ENCODE peak calls at places on chromosomes 2 and 18, in six cellular contexts. E is A549, X is K562, G is H1, K is IMR-90, H is WTC11. T is an unnamed sample.
A peak's percentile ranks its signal among the peaks of the same experiment; 100 is the strongest.

GRCh38 chr18:45962461-45962860 is 4.7 kb downstream of the EPG5 start:
- DNase-seq in G (no peak), X (no peak), H (no peak), K (peak; percentile 77), E (no peak), T (no peak)

GRCh38 chr2:159904127-159904564 is 106.1 kb upstream of the CD302 start:
- DNase-seq in G (no peak), K (no peak), E (no peak), H (no peak), X (no peak), T (no peak)

GRCh38 chr2:152419944-152420813 is 85.2 kb downstream of the FMNL2 start:
- DNase-seq in K (no peak), X (no peak), G (no peak), H (no peak), E (no peak), T (no peak)

GRCh38 chr18:49849331-49850217 is 36.2 kb upstream of the ACAA2 start:
- DNase-seq in K (peak; percentile 92), H (peak; percentile 65), X (peak; percentile 26), E (peak; percentile 92), G (peak; percentile 58), T (no peak)

GRCh38 chr18:50203801-50204604 is 9.1 kb upstream of the MYO5B start:
- DNase-seq in E (peak; percentile 24), H (peak; percentile 74), K (peak; percentile 9), X (peak; percentile 11), G (no peak), T (peak; percentile 68)

GRCh38 chr2:3205845-3206244 is 171.8 kb downstream of the EIPR1 start:
- DNase-seq in K (no peak), G (no peak), H (no peak), X (no peak), E (no peak), T (no peak)

GRCh38 chr18:56381151-56381550 is 257.2 kb downstream of the TXNL1 start:
- DNase-seq in X (no peak), K (no peak), G (no peak), H (no peak), E (no peak), T (no peak)

GRCh38 chr2:27954771-27955384 is 64.3 kb downstream of the BABAM2 start:
- DNase-seq in G (no peak), H (no peak), X (no peak), E (peak; percentile 60), K (peak; percentile 97), T (no peak)

GRCh38 chr2:217797661-217798069 is 205.1 kb downstream of the TNS1 start:
- DNase-seq in X (peak; percentile 32), E (no peak), H (no peak), G (no peak), K (peak; percentile 30), T (peak; percentile 13)

GRCh38 chr18:44826418-44827259 is 146.0 kb downstream of the SETBP1 start:
- DNase-seq in G (no peak), K (peak; percentile 83), X (no peak), E (no peak), H (no peak), T (no peak)

GRCh38 chr2:57962861-57963260 is 83.7 kb upstream of the VRK2 start:
- DNase-seq in K (no peak), X (no peak), E (no peak), H (no peak), G (no peak), T (no peak)

GRCh38 chr18:58515175-58515574 is 113.7 kb downstream of the ALPK2 start:
- DNase-seq in G (no peak), E (no peak), K (no peak), H (no peak), X (no peak), T (no peak)

GRCh38 chr18:48468151-48468550 is 59.0 kb upstream of the ZBTB7C start:
- DNase-seq in G (no peak), K (no peak), H (no peak), X (no peak), E (no peak), T (no peak)

GRCh38 chr2:105836341-105836740 is 91.6 kb downstream of the NCK2 start:
- DNase-seq in H (no peak), G (no peak), X (no peak), K (no peak), E (no peak), T (no peak)

GRCh38 chr2:97745474-97746172 is 32.2 kb downstream of the ZAP70 start:
- DNase-seq in X (no peak), K (peak; percentile 40), H (no peak), E (no peak), G (no peak), T (no peak)

DNA sequence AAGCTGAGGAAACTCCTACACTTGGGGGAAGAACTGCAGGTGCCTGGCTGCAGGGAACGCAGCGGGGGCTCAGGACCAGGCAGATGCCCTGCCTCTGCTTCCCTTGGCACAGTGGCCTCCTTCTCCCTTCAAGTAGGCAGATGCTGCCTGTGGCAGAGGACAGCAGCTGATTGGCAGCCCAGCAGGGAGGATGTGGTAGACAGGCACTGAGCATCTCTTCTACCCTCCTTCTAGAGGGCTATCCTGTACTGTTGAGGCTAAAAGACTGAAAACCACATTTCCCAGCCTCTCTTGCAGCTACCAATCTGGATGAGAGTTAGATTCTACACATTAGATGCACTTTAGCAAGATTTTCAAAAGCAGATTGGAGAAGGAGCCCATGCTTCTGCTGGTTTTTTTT is 105.7 kb downstream of the MSH2 start:
- DNase-seq in H (no peak), X (no peak), K (no peak), G (no peak), E (no peak), T (no peak)
- TF ChIP-seq USF2 in H (no peak), X (no peak), K (no peak), G (no peak), E (no peak), T (no peak)

DNA sequence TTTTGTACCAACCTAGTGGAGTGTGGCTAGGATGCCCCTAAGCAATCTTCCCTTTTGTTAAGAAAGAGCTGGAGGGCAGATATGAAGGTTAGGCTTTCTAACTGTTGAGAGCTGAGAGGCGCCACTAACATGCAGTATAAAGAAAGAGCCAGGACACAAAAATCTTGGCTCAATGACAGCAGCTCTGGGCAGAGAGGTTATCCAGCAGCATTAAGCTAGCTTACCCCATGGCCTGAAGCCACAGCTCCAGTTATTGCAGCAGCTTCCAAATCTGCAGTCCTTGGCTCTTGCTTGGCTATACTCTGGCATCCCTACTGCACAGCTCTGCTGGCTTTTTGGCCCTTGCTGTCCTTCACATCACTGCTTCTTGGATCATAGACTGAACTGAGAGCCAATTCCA is 213.4 kb downstream of the GPD2 start:
- DNase-seq in G (no peak), X (no peak), H (no peak), K (no peak), E (no peak), T (no peak)
- TF ChIP-seq USF2 in G (no peak), X (no peak), H (no peak), K (no peak), E (no peak), T (no peak)

GRCh38 chr2:177171418-177171865 is 41.2 kb upstream of the HNRNPA3 start:
- DNase-seq in X (no peak), K (no peak), G (no peak), E (no peak), H (no peak), T (no peak)
- TF ChIP-seq USF2 in X (no peak), K (no peak), G (no peak), E (no peak), H (no peak), T (no peak)

GRCh38 chr2:69577467-69578200 is 65.9 kb downstream of the AAK1 start:
- DNase-seq in K (no peak), E (no peak), X (no peak), H (no peak), G (no peak), T (no peak)
- TF ChIP-seq USF2 in K (no peak), E (no peak), X (no peak), H (no peak), G (no peak), T (no peak)

DNA sequence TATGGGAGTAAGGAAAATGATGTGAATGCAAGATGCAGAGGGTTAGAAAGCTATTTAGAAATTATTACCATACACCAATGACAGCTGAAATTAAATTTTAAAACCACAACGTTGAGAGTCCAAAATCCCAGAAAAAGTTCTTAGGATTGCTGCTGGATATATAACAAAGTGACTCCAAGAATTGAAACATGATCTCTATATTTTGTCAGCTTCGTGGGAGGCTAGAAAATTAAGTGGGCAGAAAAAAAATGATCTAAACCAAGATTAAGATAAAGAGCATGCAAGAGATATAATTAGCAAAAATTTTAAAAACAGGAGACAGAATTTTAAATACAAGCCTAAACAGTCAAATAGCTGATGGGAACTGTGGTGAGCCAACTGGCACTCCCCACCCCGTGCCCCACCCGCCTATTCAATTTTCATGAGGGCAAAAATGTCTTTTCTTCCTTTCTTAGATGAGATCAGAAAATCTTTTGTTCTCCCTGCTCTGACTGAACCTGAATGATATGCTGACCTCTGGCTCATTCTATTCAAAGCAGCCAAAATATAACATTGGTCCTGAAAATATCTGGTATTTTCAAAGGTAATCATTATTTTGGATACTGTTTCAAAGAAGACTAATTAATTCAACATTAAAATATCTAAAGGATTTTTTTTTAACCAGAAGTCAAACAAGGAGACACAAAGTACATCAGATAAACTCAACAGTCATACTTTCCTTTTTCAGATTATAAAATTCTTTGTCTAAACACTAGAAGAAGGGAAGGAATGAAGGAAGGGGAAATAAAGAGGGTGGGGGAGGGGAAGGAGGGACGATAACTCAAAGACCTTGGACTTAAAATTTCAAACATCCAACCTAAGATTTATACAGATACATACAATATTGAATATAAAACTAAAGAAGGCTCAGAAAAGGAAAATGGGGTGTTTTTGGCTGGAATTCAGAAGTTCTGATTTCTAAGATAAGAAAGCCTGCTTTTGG is 12.2 kb downstream of the KANSL3 start:
- DNase-seq in G (no peak), X (no peak), E (no peak), K (no peak), H (no peak), T (no peak)
- TF ChIP-seq USF2 in G (no peak), X (no peak), E (no peak), K (no peak), H (no peak), T (no peak)